ENCODE peak calls at places on chromosome 2, in seven cellular contexts. B is tibial artery; J is NAMALWA; Y is mucosa of gallbladder; O is stimulated activated CD4-positive, alpha-beta T cell treated with anti-CD3 and anti-CD28 coated beads, Interleukin-12 subunit alpha, Interleukin-12 subunit beta, amount 100 ng/mL, for 4 hours; G is NCI-H1417; T is cardiac septum. C is an unnamed sample.

GRCh38 chr2:174546519-174547506 is 50.8 kb downstream of the WIPF1 start:
- DNase-seq in B (no peak), J (peak), Y (no peak), O (no peak), G (no peak), T (no peak), C (no peak)

GRCh38 chr2:156826342-156826933 is 390.3 kb downstream of the GPD2 start:
- DNase-seq in B (no peak), J (no peak), Y (no peak), O (no peak), G (no peak), T (no peak), C (no peak)

GRCh38 chr2:71589763-71590162 is 136.4 kb downstream of the DYSF start:
- DNase-seq in B (no peak), J (no peak), Y (no peak), O (no peak), G (no peak), T (no peak), C (no peak)

GRCh38 chr2:220434365-220434764 is 806.9 kb downstream of the SLC4A3 start:
- DNase-seq in B (no peak), J (no peak), Y (no peak), O (no peak), G (no peak), T (no peak), C (no peak)

GRCh38 chr2:224894356-224894755 is 147.9 kb downstream of the DOCK10 start:
- DNase-seq in B (no peak), J (peak), Y (no peak), O (no peak), G (no peak), T (no peak), C (no peak)

GRCh38 chr2:46462936-46463335 is 16.4 kb upstream of the TMEM247 start:
- DNase-seq in B (no peak), J (no peak), Y (no peak), O (no peak), G (no peak), T (no peak), C (no peak)

GRCh38 chr2:105919826-105920225 is 175.1 kb downstream of the NCK2 start:
- DNase-seq in B (no peak), J (peak), Y (no peak), O (peak), G (no peak), T (no peak), C (no peak)

GRCh38 chr2:121881950-121882349 is 126.5 kb downstream of the TSN start:
- DNase-seq in B (no peak), J (no peak), Y (no peak), O (no peak), G (no peak), T (no peak), C (no peak)

C was measured in prostate gland.